ENCODE peak calls at places on chromosomes 4 and X, in eight cellular contexts. One of them, this sample, is unnamed.

GRCh38 chrX:113400193-113400704 is 559.6 kb upstream of the AMOT start:
- DNase-seq in pancreas: no peak
- DNase-seq in NT2/D1: peak
- DNase-seq in DND-41: no peak
- DNase-seq in IMR-90: no peak
- DNase-seq in CD8-positive, alpha-beta T cell: no peak
- DNase-seq in upper lobe of right lung: no peak
- DNase-seq in fibroblast of mammary gland: no peak
- DNase-seq in this sample: no peak

GRCh38 chr4:140296871-140297570 is 76.4 kb upstream of the SCOC start:
- DNase-seq in pancreas: no peak
- DNase-seq in NT2/D1: no peak
- DNase-seq in DND-41: no peak
- DNase-seq in IMR-90: no peak
- DNase-seq in CD8-positive, alpha-beta T cell: no peak
- DNase-seq in upper lobe of right lung: no peak
- DNase-seq in fibroblast of mammary gland: no peak
- DNase-seq in this sample: no peak

GRCh38 chr4:94452476-94453300 is 946 bp downstream of the PDLIM5 start:
- DNase-seq in pancreas: peak
- DNase-seq in NT2/D1: peak
- DNase-seq in DND-41: no peak
- DNase-seq in IMR-90: peak
- DNase-seq in CD8-positive, alpha-beta T cell: peak
- DNase-seq in upper lobe of right lung: peak
- DNase-seq in fibroblast of mammary gland: peak
- DNase-seq in this sample: no peak

GRCh38 chrX:111168314-111168713 is 72.3 kb downstream of the PAK3 start:
- DNase-seq in pancreas: no peak
- DNase-seq in NT2/D1: peak
- DNase-seq in DND-41: no peak
- DNase-seq in IMR-90: peak
- DNase-seq in CD8-positive, alpha-beta T cell: no peak
- DNase-seq in upper lobe of right lung: no peak
- DNase-seq in fibroblast of mammary gland: peak
- DNase-seq in this sample: peak

GRCh38 chr4:39046243-39046642 is 14.0 kb upstream of the TMEM156 start:
- DNase-seq in pancreas: no peak
- DNase-seq in NT2/D1: no peak
- DNase-seq in DND-41: no peak
- DNase-seq in IMR-90: peak
- DNase-seq in CD8-positive, alpha-beta T cell: no peak
- DNase-seq in upper lobe of right lung: no peak
- DNase-seq in fibroblast of mammary gland: peak
- DNase-seq in this sample: no peak

GRCh38 chrX:119240356-119240755 is 4.3 kb downstream of the PGRMC1 start:
- DNase-seq in pancreas: no peak
- DNase-seq in NT2/D1: no peak
- DNase-seq in DND-41: no peak
- DNase-seq in IMR-90: peak
- DNase-seq in CD8-positive, alpha-beta T cell: no peak
- DNase-seq in upper lobe of right lung: no peak
- DNase-seq in fibroblast of mammary gland: peak
- DNase-seq in this sample: no peak

GRCh38 chr4:29309050-29309449 is 1411.1 kb upstream of the PCDH7 start:
- DNase-seq in pancreas: no peak
- DNase-seq in NT2/D1: no peak
- DNase-seq in DND-41: no peak
- DNase-seq in IMR-90: peak
- DNase-seq in CD8-positive, alpha-beta T cell: no peak
- DNase-seq in upper lobe of right lung: no peak
- DNase-seq in fibroblast of mammary gland: peak
- DNase-seq in this sample: no peak

GRCh38 chrX:18377802-18378201 is 23.3 kb upstream of the SCML2 start:
- DNase-seq in pancreas: no peak
- DNase-seq in NT2/D1: peak
- DNase-seq in DND-41: peak
- DNase-seq in IMR-90: peak
- DNase-seq in CD8-positive, alpha-beta T cell: peak
- DNase-seq in upper lobe of right lung: no peak
- DNase-seq in fibroblast of mammary gland: peak
- DNase-seq in this sample: peak

GRCh38 chrX:48971325-48972213 is at the start of gene KCND1:
- DNase-seq in pancreas: peak
- DNase-seq in NT2/D1: no peak
- DNase-seq in DND-41: peak
- DNase-seq in IMR-90: peak
- DNase-seq in CD8-positive, alpha-beta T cell: no peak
- DNase-seq in upper lobe of right lung: no peak
- DNase-seq in fibroblast of mammary gland: peak
- DNase-seq in this sample: no peak
- H3K4me3 ChIP-seq in pancreas: peak
- H3K4me3 ChIP-seq in NT2/D1: peak
- H3K4me3 ChIP-seq in DND-41: no peak
- H3K4me3 ChIP-seq in IMR-90: peak
- H3K4me3 ChIP-seq in CD8-positive, alpha-beta T cell: no peak
- H3K4me3 ChIP-seq in upper lobe of right lung: peak
- H3K4me3 ChIP-seq in fibroblast of mammary gland: peak
- H3K4me3 ChIP-seq in this sample: no peak

DNA sequence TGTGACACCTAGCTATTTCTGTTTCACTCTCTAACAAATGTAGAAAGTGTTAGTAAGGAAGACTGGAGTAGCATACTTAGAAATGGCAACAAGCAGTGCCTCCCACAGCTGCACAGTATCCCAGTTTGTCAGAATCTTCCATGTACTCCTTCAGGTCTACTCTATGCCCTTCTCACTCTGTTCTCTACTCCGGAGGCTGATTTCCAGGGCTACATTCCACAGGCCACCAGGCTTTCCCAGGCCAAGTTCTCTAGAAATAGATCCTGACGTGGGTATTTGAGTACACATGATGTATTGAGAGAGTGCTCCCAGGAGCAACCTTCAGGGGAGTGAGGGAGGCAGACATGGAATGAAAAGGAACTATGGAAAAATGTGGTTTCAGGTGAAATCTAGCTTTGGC is 177.3 kb upstream of the GK2 start:
- DNase-seq in pancreas: no peak
- DNase-seq in NT2/D1: no peak
- DNase-seq in DND-41: no peak
- DNase-seq in IMR-90: no peak
- DNase-seq in CD8-positive, alpha-beta T cell: no peak
- DNase-seq in upper lobe of right lung: no peak
- DNase-seq in fibroblast of mammary gland: no peak
- DNase-seq in this sample: no peak
- H3K4me3 ChIP-seq in pancreas: no peak
- H3K4me3 ChIP-seq in NT2/D1: no peak
- H3K4me3 ChIP-seq in DND-41: no peak
- H3K4me3 ChIP-seq in IMR-90: no peak
- H3K4me3 ChIP-seq in CD8-positive, alpha-beta T cell: no peak
- H3K4me3 ChIP-seq in upper lobe of right lung: no peak
- H3K4me3 ChIP-seq in fibroblast of mammary gland: no peak
- H3K4me3 ChIP-seq in this sample: no peak

GRCh38 chr4:184536070-184536880 is 61.9 kb upstream of the IRF2 start:
- DNase-seq in pancreas: no peak
- DNase-seq in NT2/D1: no peak
- DNase-seq in DND-41: no peak
- DNase-seq in IMR-90: no peak
- DNase-seq in CD8-positive, alpha-beta T cell: no peak
- DNase-seq in upper lobe of right lung: no peak
- DNase-seq in fibroblast of mammary gland: no peak
- DNase-seq in this sample: no peak

GRCh38 chr4:184538023-184538599 is 63.8 kb upstream of the IRF2 start:
- DNase-seq in pancreas: peak
- DNase-seq in NT2/D1: peak
- DNase-seq in DND-41: peak
- DNase-seq in IMR-90: peak
- DNase-seq in CD8-positive, alpha-beta T cell: peak
- DNase-seq in upper lobe of right lung: peak
- DNase-seq in fibroblast of mammary gland: peak
- DNase-seq in this sample: peak

GRCh38 chr4:184534511-184535391 is 60.4 kb upstream of the IRF2 start:
- DNase-seq in pancreas: no peak
- DNase-seq in NT2/D1: no peak
- DNase-seq in DND-41: no peak
- DNase-seq in IMR-90: peak
- DNase-seq in CD8-positive, alpha-beta T cell: no peak
- DNase-seq in upper lobe of right lung: no peak
- DNase-seq in fibroblast of mammary gland: peak
- DNase-seq in this sample: peak

GRCh38 chr4:184536881-184537248 is 62.5 kb upstream of the IRF2 start:
- DNase-seq in pancreas: no peak
- DNase-seq in NT2/D1: no peak
- DNase-seq in DND-41: no peak
- DNase-seq in IMR-90: no peak
- DNase-seq in CD8-positive, alpha-beta T cell: no peak
- DNase-seq in upper lobe of right lung: no peak
- DNase-seq in fibroblast of mammary gland: no peak
- DNase-seq in this sample: no peak

GRCh38 chr4:184537269-184538022 is 63.1 kb upstream of the IRF2 start:
- DNase-seq in pancreas: peak
- DNase-seq in NT2/D1: peak
- DNase-seq in DND-41: peak
- DNase-seq in IMR-90: peak
- DNase-seq in CD8-positive, alpha-beta T cell: peak
- DNase-seq in upper lobe of right lung: peak
- DNase-seq in fibroblast of mammary gland: peak
- DNase-seq in this sample: peak
- H3K4me3 ChIP-seq in pancreas: peak
- H3K4me3 ChIP-seq in NT2/D1: peak
- H3K4me3 ChIP-seq in DND-41: peak
- H3K4me3 ChIP-seq in IMR-90: peak
- H3K4me3 ChIP-seq in CD8-positive, alpha-beta T cell: peak
- H3K4me3 ChIP-seq in upper lobe of right lung: peak
- H3K4me3 ChIP-seq in fibroblast of mammary gland: peak
- H3K4me3 ChIP-seq in this sample: peak

GRCh38 chr4:98566491-98567008 is 91.9 kb downstream of the TSPAN5 start:
- DNase-seq in pancreas: no peak
- DNase-seq in NT2/D1: no peak
- DNase-seq in DND-41: peak
- DNase-seq in IMR-90: peak
- DNase-seq in CD8-positive, alpha-beta T cell: no peak
- DNase-seq in upper lobe of right lung: no peak
- DNase-seq in fibroblast of mammary gland: peak
- DNase-seq in this sample: peak
- H3K4me3 ChIP-seq in pancreas: no peak
- H3K4me3 ChIP-seq in NT2/D1: no peak
- H3K4me3 ChIP-seq in DND-41: no peak
- H3K4me3 ChIP-seq in IMR-90: no peak
- H3K4me3 ChIP-seq in CD8-positive, alpha-beta T cell: no peak
- H3K4me3 ChIP-seq in upper lobe of right lung: no peak
- H3K4me3 ChIP-seq in fibroblast of mammary gland: no peak
- H3K4me3 ChIP-seq in this sample: no peak

DNA sequence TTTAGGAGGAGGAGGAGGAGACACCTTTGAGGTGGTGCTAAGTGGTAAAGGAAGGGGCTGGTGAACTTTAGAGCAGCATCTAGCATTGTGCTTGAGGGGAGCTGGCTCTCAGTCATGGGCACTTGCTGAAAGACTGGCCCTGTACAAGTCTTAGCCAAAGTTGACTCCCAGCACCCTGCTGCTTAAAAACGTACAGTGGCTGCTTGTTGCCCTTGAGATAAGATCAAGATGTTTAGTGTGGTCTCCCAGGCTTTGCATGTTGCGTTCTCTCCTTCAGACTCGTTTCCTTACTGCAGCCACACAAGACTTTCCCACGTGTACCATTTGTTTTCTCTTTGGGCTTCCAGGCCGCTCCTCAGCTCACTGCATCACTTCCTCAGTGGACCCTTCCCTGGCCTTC is 1.8 kb downstream of the MED28 start:
- DNase-seq in pancreas: no peak
- DNase-seq in NT2/D1: no peak
- DNase-seq in DND-41: peak
- DNase-seq in IMR-90: no peak
- DNase-seq in CD8-positive, alpha-beta T cell: no peak
- DNase-seq in upper lobe of right lung: no peak
- DNase-seq in fibroblast of mammary gland: no peak
- DNase-seq in this sample: peak
- H3K4me3 ChIP-seq in pancreas: no peak
- H3K4me3 ChIP-seq in NT2/D1: peak
- H3K4me3 ChIP-seq in DND-41: peak
- H3K4me3 ChIP-seq in IMR-90: no peak
- H3K4me3 ChIP-seq in CD8-positive, alpha-beta T cell: peak
- H3K4me3 ChIP-seq in upper lobe of right lung: peak
- H3K4me3 ChIP-seq in fibroblast of mammary gland: peak
- H3K4me3 ChIP-seq in this sample: peak

GRCh38 chr4:68410149-68410548 is 37.1 kb upstream of the TMPRSS11E start:
- DNase-seq in pancreas: no peak
- DNase-seq in NT2/D1: no peak
- DNase-seq in DND-41: no peak
- DNase-seq in IMR-90: no peak
- DNase-seq in CD8-positive, alpha-beta T cell: no peak
- DNase-seq in upper lobe of right lung: no peak
- DNase-seq in fibroblast of mammary gland: no peak
- DNase-seq in this sample: no peak
- H3K4me3 ChIP-seq in pancreas: no peak
- H3K4me3 ChIP-seq in NT2/D1: no peak
- H3K4me3 ChIP-seq in DND-41: no peak
- H3K4me3 ChIP-seq in IMR-90: no peak
- H3K4me3 ChIP-seq in CD8-positive, alpha-beta T cell: no peak
- H3K4me3 ChIP-seq in upper lobe of right lung: no peak
- H3K4me3 ChIP-seq in fibroblast of mammary gland: no peak
- H3K4me3 ChIP-seq in this sample: no peak

GRCh38 chr4:115927382-115927781 is 814.0 kb upstream of the NDST4 start:
- DNase-seq in pancreas: no peak
- DNase-seq in NT2/D1: no peak
- DNase-seq in DND-41: no peak
- DNase-seq in IMR-90: no peak
- DNase-seq in CD8-positive, alpha-beta T cell: no peak
- DNase-seq in upper lobe of right lung: no peak
- DNase-seq in fibroblast of mammary gland: no peak
- DNase-seq in this sample: no peak

GRCh38 chr4:115929373-115929772 is 816.0 kb upstream of the NDST4 start:
- DNase-seq in pancreas: no peak
- DNase-seq in NT2/D1: no peak
- DNase-seq in DND-41: no peak
- DNase-seq in IMR-90: no peak
- DNase-seq in CD8-positive, alpha-beta T cell: no peak
- DNase-seq in upper lobe of right lung: no peak
- DNase-seq in fibroblast of mammary gland: no peak
- DNase-seq in this sample: no peak
- H3K4me3 ChIP-seq in pancreas: no peak
- H3K4me3 ChIP-seq in NT2/D1: no peak
- H3K4me3 ChIP-seq in DND-41: no peak
- H3K4me3 ChIP-seq in IMR-90: no peak
- H3K4me3 ChIP-seq in CD8-positive, alpha-beta T cell: no peak
- H3K4me3 ChIP-seq in upper lobe of right lung: no peak
- H3K4me3 ChIP-seq in fibroblast of mammary gland: no peak
- H3K4me3 ChIP-seq in this sample: no peak